ENCODE peak calls at places on chromosome 15, in six cellular contexts. S is astrocyte; N is pancreas; Z is stimulated activated CD4-positive, alpha-beta T cell treated with anti-CD3 and anti-CD28 coated beads, Interleukin-4, amount 100 ng/mL, for 1 hour; Y is AG08396; C is pons. D is an unnamed sample.
A peak's percentile ranks its signal among the peaks of the same experiment; 100 is the strongest.

GRCh38 chr15:63597033-63597790 is at the start of gene FBXL22:
- DNase-seq in S (peak; percentile 73), Z (no peak), C (no peak), Y (peak; percentile 47), N (peak; percentile 76), D (no peak)

GRCh38 chr15:83734487-83734886 is 80.6 kb downstream of the ADAMTSL3 start:
- DNase-seq in Z (no peak), Y (no peak), S (no peak), N (no peak), C (no peak), D (no peak)

GRCh38 chr15:85289677-85290365 is 90.6 kb upstream of the AKAP13 start:
- DNase-seq in S (peak; percentile 18), Y (peak; percentile 70), N (peak; percentile 55), C (peak; percentile 78), Z (no peak), D (peak; percentile 23)

GRCh38 chr15:75597667-75598341 is 18.7 kb upstream of the PTPN9 start:
- DNase-seq in S (no peak), N (no peak), Z (no peak), Y (no peak), C (no peak), D (no peak)

GRCh38 chr15:98746375-98746679 is 98.0 kb downstream of the IGF1R start:
- DNase-seq in Y (no peak), S (no peak), N (no peak), C (no peak), Z (no peak), D (no peak)

GRCh38 chr15:96870510-96871039 is 540.1 kb downstream of the NR2F2 start:
- DNase-seq in N (no peak), Y (no peak), S (no peak), Z (no peak), C (no peak), D (no peak)

GRCh38 chr15:67174446-67174845 is 80.0 kb downstream of the AAGAB start:
- DNase-seq in S (no peak), Y (no peak), C (no peak), N (no peak), Z (no peak), D (no peak)

GRCh38 chr15:80701676-80702311 is 6.7 kb downstream of the ABHD17C start:
- DNase-seq in C (no peak), N (no peak), Z (no peak), S (no peak), Y (no peak), D (no peak)

GRCh38 chr15:67127925-67128324 is 62.5 kb downstream of the SMAD3 start:
- DNase-seq in Y (peak; percentile 76), Z (no peak), N (no peak), S (peak; percentile 99), C (no peak), D (no peak)

GRCh38 chr15:63462053-63462452 is 42.3 kb upstream of the USP3 start:
- DNase-seq in N (no peak), S (peak; percentile 75), Y (no peak), C (no peak), Z (no peak), D (no peak)

GRCh38 chr15:65067645-65068416 is at the start of gene RASL12:
- DNase-seq in Y (no peak), C (no peak), Z (no peak), S (no peak), N (no peak), D (no peak)